ENCODE peak calls at places on chromosomes 6 and 20, in seven cellular contexts. One of them, this sample, is unnamed.

GRCh38 chr6:144195671-144196070 is 45.4 kb downstream of the STX11 start:
- DNase-seq in fibroblast of villous mesenchyme: peak
- DNase-seq in amniotic stem cell: no peak
- DNase-seq in HFFc6: peak
- DNase-seq in activated CD4-positive, CD25-positive, alpha-beta regulatory T cell treated with anti-CD3 and anti-CD28 coated beads, Interleukin-2, amount 50 U/mL, for 72 hours: no peak
- DNase-seq in glomerular endothelial cell: no peak
- DNase-seq in stimulated activated CD8-positive, alpha-beta memory T cell treated with anti-CD3 and anti-CD28 coated beads, Interleukin-7, amount 100 ng/mL, for 1 hour: no peak
- DNase-seq in this sample: peak

GRCh38 chr6:170003027-170003426 is 251.6 kb downstream of the ERMARD start:
- DNase-seq in fibroblast of villous mesenchyme: no peak
- DNase-seq in amniotic stem cell: no peak
- DNase-seq in HFFc6: no peak
- DNase-seq in activated CD4-positive, CD25-positive, alpha-beta regulatory T cell treated with anti-CD3 and anti-CD28 coated beads, Interleukin-2, amount 50 U/mL, for 72 hours: no peak
- DNase-seq in glomerular endothelial cell: no peak
- DNase-seq in stimulated activated CD8-positive, alpha-beta memory T cell treated with anti-CD3 and anti-CD28 coated beads, Interleukin-7, amount 100 ng/mL, for 1 hour: no peak
- DNase-seq in this sample: no peak

GRCh38 chr6:160679402-160679769 is 15.3 kb upstream of the LPA start:
- DNase-seq in fibroblast of villous mesenchyme: no peak
- DNase-seq in amniotic stem cell: no peak
- DNase-seq in HFFc6: no peak
- DNase-seq in activated CD4-positive, CD25-positive, alpha-beta regulatory T cell treated with anti-CD3 and anti-CD28 coated beads, Interleukin-2, amount 50 U/mL, for 72 hours: no peak
- DNase-seq in glomerular endothelial cell: no peak
- DNase-seq in stimulated activated CD8-positive, alpha-beta memory T cell treated with anti-CD3 and anti-CD28 coated beads, Interleukin-7, amount 100 ng/mL, for 1 hour: no peak
- DNase-seq in this sample: no peak

GRCh38 chr20:21681932-21682318 is 23.5 kb upstream of the PAX1 start:
- DNase-seq in fibroblast of villous mesenchyme: no peak
- DNase-seq in amniotic stem cell: no peak
- DNase-seq in HFFc6: no peak
- DNase-seq in activated CD4-positive, CD25-positive, alpha-beta regulatory T cell treated with anti-CD3 and anti-CD28 coated beads, Interleukin-2, amount 50 U/mL, for 72 hours: no peak
- DNase-seq in glomerular endothelial cell: no peak
- DNase-seq in stimulated activated CD8-positive, alpha-beta memory T cell treated with anti-CD3 and anti-CD28 coated beads, Interleukin-7, amount 100 ng/mL, for 1 hour: no peak
- DNase-seq in this sample: peak

GRCh38 chr20:34046330-34046729 is 52.6 kb downstream of the RALY start:
- DNase-seq in fibroblast of villous mesenchyme: no peak
- DNase-seq in amniotic stem cell: no peak
- DNase-seq in HFFc6: no peak
- DNase-seq in activated CD4-positive, CD25-positive, alpha-beta regulatory T cell treated with anti-CD3 and anti-CD28 coated beads, Interleukin-2, amount 50 U/mL, for 72 hours: no peak
- DNase-seq in glomerular endothelial cell: no peak
- DNase-seq in stimulated activated CD8-positive, alpha-beta memory T cell treated with anti-CD3 and anti-CD28 coated beads, Interleukin-7, amount 100 ng/mL, for 1 hour: no peak
- DNase-seq in this sample: no peak

GRCh38 chr20:330233-331149 is 5.1 kb downstream of the SOX12 start:
- DNase-seq in fibroblast of villous mesenchyme: peak
- DNase-seq in amniotic stem cell: peak
- DNase-seq in HFFc6: peak
- DNase-seq in activated CD4-positive, CD25-positive, alpha-beta regulatory T cell treated with anti-CD3 and anti-CD28 coated beads, Interleukin-2, amount 50 U/mL, for 72 hours: peak
- DNase-seq in glomerular endothelial cell: no peak
- DNase-seq in stimulated activated CD8-positive, alpha-beta memory T cell treated with anti-CD3 and anti-CD28 coated beads, Interleukin-7, amount 100 ng/mL, for 1 hour: no peak
- DNase-seq in this sample: peak

GRCh38 chr6:35419431-35419830 is 32.7 kb upstream of the FANCE start:
- DNase-seq in fibroblast of villous mesenchyme: peak
- DNase-seq in amniotic stem cell: no peak
- DNase-seq in HFFc6: peak
- DNase-seq in activated CD4-positive, CD25-positive, alpha-beta regulatory T cell treated with anti-CD3 and anti-CD28 coated beads, Interleukin-2, amount 50 U/mL, for 72 hours: no peak
- DNase-seq in glomerular endothelial cell: no peak
- DNase-seq in stimulated activated CD8-positive, alpha-beta memory T cell treated with anti-CD3 and anti-CD28 coated beads, Interleukin-7, amount 100 ng/mL, for 1 hour: no peak
- DNase-seq in this sample: peak

GRCh38 chr6:7204726-7205125 is 97.0 kb downstream of the RREB1 start:
- DNase-seq in fibroblast of villous mesenchyme: peak
- DNase-seq in amniotic stem cell: no peak
- DNase-seq in HFFc6: no peak
- DNase-seq in activated CD4-positive, CD25-positive, alpha-beta regulatory T cell treated with anti-CD3 and anti-CD28 coated beads, Interleukin-2, amount 50 U/mL, for 72 hours: no peak
- DNase-seq in glomerular endothelial cell: no peak
- DNase-seq in stimulated activated CD8-positive, alpha-beta memory T cell treated with anti-CD3 and anti-CD28 coated beads, Interleukin-7, amount 100 ng/mL, for 1 hour: no peak
- DNase-seq in this sample: no peak

GRCh38 chr6:26056583-26057350 is 30.5 kb upstream of the HFE start:
- DNase-seq in fibroblast of villous mesenchyme: peak
- DNase-seq in amniotic stem cell: no peak
- DNase-seq in HFFc6: no peak
- DNase-seq in activated CD4-positive, CD25-positive, alpha-beta regulatory T cell treated with anti-CD3 and anti-CD28 coated beads, Interleukin-2, amount 50 U/mL, for 72 hours: peak
- DNase-seq in glomerular endothelial cell: no peak
- DNase-seq in stimulated activated CD8-positive, alpha-beta memory T cell treated with anti-CD3 and anti-CD28 coated beads, Interleukin-7, amount 100 ng/mL, for 1 hour: no peak
- DNase-seq in this sample: peak

GRCh38 chr6:84763397-84764331 is 734 bp downstream of the TBX18 start:
- DNase-seq in fibroblast of villous mesenchyme: peak
- DNase-seq in amniotic stem cell: peak
- DNase-seq in HFFc6: peak
- DNase-seq in activated CD4-positive, CD25-positive, alpha-beta regulatory T cell treated with anti-CD3 and anti-CD28 coated beads, Interleukin-2, amount 50 U/mL, for 72 hours: no peak
- DNase-seq in glomerular endothelial cell: no peak
- DNase-seq in stimulated activated CD8-positive, alpha-beta memory T cell treated with anti-CD3 and anti-CD28 coated beads, Interleukin-7, amount 100 ng/mL, for 1 hour: no peak
- DNase-seq in this sample: no peak

GRCh38 chr6:170226647-170227046 is 64.2 kb downstream of the DLL1 start:
- DNase-seq in fibroblast of villous mesenchyme: no peak
- DNase-seq in amniotic stem cell: no peak
- DNase-seq in HFFc6: no peak
- DNase-seq in activated CD4-positive, CD25-positive, alpha-beta regulatory T cell treated with anti-CD3 and anti-CD28 coated beads, Interleukin-2, amount 50 U/mL, for 72 hours: no peak
- DNase-seq in glomerular endothelial cell: no peak
- DNase-seq in stimulated activated CD8-positive, alpha-beta memory T cell treated with anti-CD3 and anti-CD28 coated beads, Interleukin-7, amount 100 ng/mL, for 1 hour: no peak
- DNase-seq in this sample: no peak

GRCh38 chr6:154166140-154166539 is 127.1 kb downstream of the OPRM1 start:
- DNase-seq in fibroblast of villous mesenchyme: no peak
- DNase-seq in amniotic stem cell: no peak
- DNase-seq in HFFc6: no peak
- DNase-seq in activated CD4-positive, CD25-positive, alpha-beta regulatory T cell treated with anti-CD3 and anti-CD28 coated beads, Interleukin-2, amount 50 U/mL, for 72 hours: no peak
- DNase-seq in glomerular endothelial cell: no peak
- DNase-seq in stimulated activated CD8-positive, alpha-beta memory T cell treated with anti-CD3 and anti-CD28 coated beads, Interleukin-7, amount 100 ng/mL, for 1 hour: no peak
- DNase-seq in this sample: no peak

GRCh38 chr20:11168026-11168425 is 494.2 kb upstream of the JAG1 start:
- DNase-seq in fibroblast of villous mesenchyme: no peak
- DNase-seq in amniotic stem cell: no peak
- DNase-seq in HFFc6: no peak
- DNase-seq in activated CD4-positive, CD25-positive, alpha-beta regulatory T cell treated with anti-CD3 and anti-CD28 coated beads, Interleukin-2, amount 50 U/mL, for 72 hours: no peak
- DNase-seq in glomerular endothelial cell: no peak
- DNase-seq in stimulated activated CD8-positive, alpha-beta memory T cell treated with anti-CD3 and anti-CD28 coated beads, Interleukin-7, amount 100 ng/mL, for 1 hour: no peak
- DNase-seq in this sample: no peak

GRCh38 chr6:36856277-36856676 is 17.0 kb upstream of the CPNE5 start:
- DNase-seq in fibroblast of villous mesenchyme: no peak
- DNase-seq in amniotic stem cell: no peak
- DNase-seq in HFFc6: no peak
- DNase-seq in activated CD4-positive, CD25-positive, alpha-beta regulatory T cell treated with anti-CD3 and anti-CD28 coated beads, Interleukin-2, amount 50 U/mL, for 72 hours: no peak
- DNase-seq in glomerular endothelial cell: no peak
- DNase-seq in stimulated activated CD8-positive, alpha-beta memory T cell treated with anti-CD3 and anti-CD28 coated beads, Interleukin-7, amount 100 ng/mL, for 1 hour: no peak
- DNase-seq in this sample: no peak

GRCh38 chr6:127328043-127328442 is 15.4 kb downstream of the ECHDC1 start:
- DNase-seq in fibroblast of villous mesenchyme: no peak
- DNase-seq in amniotic stem cell: no peak
- DNase-seq in HFFc6: peak
- DNase-seq in activated CD4-positive, CD25-positive, alpha-beta regulatory T cell treated with anti-CD3 and anti-CD28 coated beads, Interleukin-2, amount 50 U/mL, for 72 hours: no peak
- DNase-seq in glomerular endothelial cell: no peak
- DNase-seq in stimulated activated CD8-positive, alpha-beta memory T cell treated with anti-CD3 and anti-CD28 coated beads, Interleukin-7, amount 100 ng/mL, for 1 hour: no peak
- DNase-seq in this sample: no peak

GRCh38 chr20:44273231-44274215 is 26.4 kb downstream of the GDAP1L1 start:
- DNase-seq in fibroblast of villous mesenchyme: no peak
- DNase-seq in amniotic stem cell: no peak
- DNase-seq in HFFc6: no peak
- DNase-seq in activated CD4-positive, CD25-positive, alpha-beta regulatory T cell treated with anti-CD3 and anti-CD28 coated beads, Interleukin-2, amount 50 U/mL, for 72 hours: no peak
- DNase-seq in glomerular endothelial cell: no peak
- DNase-seq in stimulated activated CD8-positive, alpha-beta memory T cell treated with anti-CD3 and anti-CD28 coated beads, Interleukin-7, amount 100 ng/mL, for 1 hour: no peak
- DNase-seq in this sample: no peak

GRCh38 chr6:133033263-133033662 is 207.9 kb upstream of the EYA4 start:
- DNase-seq in fibroblast of villous mesenchyme: no peak
- DNase-seq in amniotic stem cell: no peak
- DNase-seq in HFFc6: no peak
- DNase-seq in activated CD4-positive, CD25-positive, alpha-beta regulatory T cell treated with anti-CD3 and anti-CD28 coated beads, Interleukin-2, amount 50 U/mL, for 72 hours: no peak
- DNase-seq in glomerular endothelial cell: no peak
- DNase-seq in stimulated activated CD8-positive, alpha-beta memory T cell treated with anti-CD3 and anti-CD28 coated beads, Interleukin-7, amount 100 ng/mL, for 1 hour: no peak
- DNase-seq in this sample: no peak

GRCh38 chr20:41551011-41551705 is 67.0 kb downstream of the CHD6 start:
- DNase-seq in fibroblast of villous mesenchyme: no peak
- DNase-seq in amniotic stem cell: no peak
- DNase-seq in HFFc6: no peak
- DNase-seq in activated CD4-positive, CD25-positive, alpha-beta regulatory T cell treated with anti-CD3 and anti-CD28 coated beads, Interleukin-2, amount 50 U/mL, for 72 hours: no peak
- DNase-seq in glomerular endothelial cell: no peak
- DNase-seq in stimulated activated CD8-positive, alpha-beta memory T cell treated with anti-CD3 and anti-CD28 coated beads, Interleukin-7, amount 100 ng/mL, for 1 hour: no peak
- DNase-seq in this sample: no peak

GRCh38 chr6:130322673-130323268 is 43.0 kb upstream of the TMEM200A start:
- DNase-seq in fibroblast of villous mesenchyme: peak
- DNase-seq in amniotic stem cell: peak
- DNase-seq in HFFc6: peak
- DNase-seq in activated CD4-positive, CD25-positive, alpha-beta regulatory T cell treated with anti-CD3 and anti-CD28 coated beads, Interleukin-2, amount 50 U/mL, for 72 hours: no peak
- DNase-seq in glomerular endothelial cell: peak
- DNase-seq in stimulated activated CD8-positive, alpha-beta memory T cell treated with anti-CD3 and anti-CD28 coated beads, Interleukin-7, amount 100 ng/mL, for 1 hour: peak
- DNase-seq in this sample: peak

GRCh38 chr20:19375301-19375885 is 163.0 kb downstream of the SLC24A3 start:
- DNase-seq in fibroblast of villous mesenchyme: no peak
- DNase-seq in amniotic stem cell: no peak
- DNase-seq in HFFc6: no peak
- DNase-seq in activated CD4-positive, CD25-positive, alpha-beta regulatory T cell treated with anti-CD3 and anti-CD28 coated beads, Interleukin-2, amount 50 U/mL, for 72 hours: no peak
- DNase-seq in glomerular endothelial cell: no peak
- DNase-seq in stimulated activated CD8-positive, alpha-beta memory T cell treated with anti-CD3 and anti-CD28 coated beads, Interleukin-7, amount 100 ng/mL, for 1 hour: no peak
- DNase-seq in this sample: peak

GRCh38 chr6:108250240-108250866 is 10.5 kb downstream of the SNX3 start:
- DNase-seq in fibroblast of villous mesenchyme: peak
- DNase-seq in amniotic stem cell: no peak
- DNase-seq in HFFc6: peak
- DNase-seq in activated CD4-positive, CD25-positive, alpha-beta regulatory T cell treated with anti-CD3 and anti-CD28 coated beads, Interleukin-2, amount 50 U/mL, for 72 hours: no peak
- DNase-seq in glomerular endothelial cell: no peak
- DNase-seq in stimulated activated CD8-positive, alpha-beta memory T cell treated with anti-CD3 and anti-CD28 coated beads, Interleukin-7, amount 100 ng/mL, for 1 hour: no peak
- DNase-seq in this sample: peak

GRCh38 chr6:89974776-89975175 is 80.5 kb downstream of the GJA10 start:
- DNase-seq in fibroblast of villous mesenchyme: no peak
- DNase-seq in amniotic stem cell: no peak
- DNase-seq in HFFc6: no peak
- DNase-seq in activated CD4-positive, CD25-positive, alpha-beta regulatory T cell treated with anti-CD3 and anti-CD28 coated beads, Interleukin-2, amount 50 U/mL, for 72 hours: no peak
- DNase-seq in glomerular endothelial cell: no peak
- DNase-seq in stimulated activated CD8-positive, alpha-beta memory T cell treated with anti-CD3 and anti-CD28 coated beads, Interleukin-7, amount 100 ng/mL, for 1 hour: no peak
- DNase-seq in this sample: no peak

GRCh38 chr20:49320460-49320859 is 42.6 kb upstream of the ZNFX1 start:
- DNase-seq in fibroblast of villous mesenchyme: peak
- DNase-seq in amniotic stem cell: no peak
- DNase-seq in HFFc6: peak
- DNase-seq in activated CD4-positive, CD25-positive, alpha-beta regulatory T cell treated with anti-CD3 and anti-CD28 coated beads, Interleukin-2, amount 50 U/mL, for 72 hours: no peak
- DNase-seq in glomerular endothelial cell: no peak
- DNase-seq in stimulated activated CD8-positive, alpha-beta memory T cell treated with anti-CD3 and anti-CD28 coated beads, Interleukin-7, amount 100 ng/mL, for 1 hour: no peak
- DNase-seq in this sample: peak

GRCh38 chr6:122495612-122496011 is 24.0 kb upstream of the SERINC1 start:
- DNase-seq in fibroblast of villous mesenchyme: no peak
- DNase-seq in amniotic stem cell: no peak
- DNase-seq in HFFc6: no peak
- DNase-seq in activated CD4-positive, CD25-positive, alpha-beta regulatory T cell treated with anti-CD3 and anti-CD28 coated beads, Interleukin-2, amount 50 U/mL, for 72 hours: no peak
- DNase-seq in glomerular endothelial cell: no peak
- DNase-seq in stimulated activated CD8-positive, alpha-beta memory T cell treated with anti-CD3 and anti-CD28 coated beads, Interleukin-7, amount 100 ng/mL, for 1 hour: no peak
- DNase-seq in this sample: no peak

GRCh38 chr20:2800590-2801458 is at the start of gene CPXM1:
- DNase-seq in fibroblast of villous mesenchyme: no peak
- DNase-seq in amniotic stem cell: no peak
- DNase-seq in HFFc6: no peak
- DNase-seq in activated CD4-positive, CD25-positive, alpha-beta regulatory T cell treated with anti-CD3 and anti-CD28 coated beads, Interleukin-2, amount 50 U/mL, for 72 hours: no peak
- DNase-seq in glomerular endothelial cell: peak
- DNase-seq in stimulated activated CD8-positive, alpha-beta memory T cell treated with anti-CD3 and anti-CD28 coated beads, Interleukin-7, amount 100 ng/mL, for 1 hour: no peak
- DNase-seq in this sample: peak

GRCh38 chr20:16583444-16583843 is 10.2 kb upstream of the KIF16B start:
- DNase-seq in fibroblast of villous mesenchyme: no peak
- DNase-seq in amniotic stem cell: no peak
- DNase-seq in HFFc6: no peak
- DNase-seq in activated CD4-positive, CD25-positive, alpha-beta regulatory T cell treated with anti-CD3 and anti-CD28 coated beads, Interleukin-2, amount 50 U/mL, for 72 hours: no peak
- DNase-seq in glomerular endothelial cell: no peak
- DNase-seq in stimulated activated CD8-positive, alpha-beta memory T cell treated with anti-CD3 and anti-CD28 coated beads, Interleukin-7, amount 100 ng/mL, for 1 hour: no peak
- DNase-seq in this sample: no peak